ENCODE peak calls at places on chromosomes 16 and 17, in six cellular contexts. D is nephron progenitor cell, E is thoracic aorta, F is OCI-LY7, C is A549, W is AG04450. Q is an unnamed sample.

GRCh38 chr16:68284847-68285246 is 20.5 kb downstream of the SLC7A6 start:
- DNase-seq in D (no peak), E (no peak), F (peak), C (no peak), W (no peak), Q (no peak)

GRCh38 chr17:58693208-58693607 is 806 bp downstream of the RAD51C start:
- DNase-seq in D (no peak), E (no peak), F (peak), C (no peak), W (no peak), Q (no peak)

GRCh38 chr16:86984975-86985655 is 332.1 kb downstream of the C16orf95 start:
- DNase-seq in D (peak), E (no peak), F (no peak), C (no peak), W (no peak), Q (peak)

GRCh38 chr17:74531231-74531761 is at the start of gene CD300LB:
- DNase-seq in D (no peak), E (no peak), F (no peak), C (no peak), W (no peak), Q (peak)

GRCh38 chr16:72848759-72849664 is 198.9 kb downstream of the ZFHX3 start:
- DNase-seq in D (peak), E (peak), F (no peak), C (peak), W (peak), Q (peak)

GRCh38 chr16:68823401-68823800 is 19.9 kb upstream of the TANGO6 start:
- DNase-seq in D (no peak), E (no peak), F (no peak), C (no peak), W (peak), Q (no peak)

GRCh38 chr17:74235040-74235581 is 21.7 kb downstream of the TTYH2 start:
- DNase-seq in D (no peak), E (no peak), F (no peak), C (no peak), W (no peak), Q (no peak)

GRCh38 chr17:43377056-43377810 is 21.6 kb upstream of the ARL4D start:
- DNase-seq in D (no peak), E (no peak), F (no peak), C (no peak), W (no peak), Q (no peak)

GRCh38 chr16:58218786-58219185 is 20.9 kb upstream of the CSNK2A2 start:
- DNase-seq in D (no peak), E (no peak), F (no peak), C (no peak), W (no peak), Q (no peak)

GRCh38 chr17:63425478-63425877 is 20.6 kb downstream of the CYB561 start:
- DNase-seq in D (peak), E (peak), F (peak), C (peak), W (peak), Q (no peak)

GRCh38 chr16:64167851-64168770 is 953.8 kb downstream of the CDH11 start:
- DNase-seq in D (no peak), E (no peak), F (no peak), C (no peak), W (no peak), Q (no peak)

GRCh38 chr17:15233971-15234370 is 31.2 kb downstream of the PMP22 start:
- DNase-seq in D (no peak), E (no peak), F (no peak), C (no peak), W (no peak), Q (no peak)

GRCh38 chr16:29662729-29663019 is 373 bp upstream of the SPN start:
- DNase-seq in D (no peak), E (no peak), F (peak), C (no peak), W (no peak), Q (no peak)

GRCh38 chr17:80477647-80478478 is 1.5 kb upstream of the NPTX1 start:
- DNase-seq in D (peak), E (no peak), F (no peak), C (peak), W (no peak), Q (no peak)

GRCh38 chr17:17060930-17061329 is 18.7 kb downstream of the MPRIP start:
- DNase-seq in D (no peak), E (no peak), F (no peak), C (no peak), W (no peak), Q (peak)

GRCh38 chr17:65154770-65155589 is 17.8 kb downstream of the RGS9 start:
- DNase-seq in D (no peak), E (no peak), F (peak), C (peak), W (peak), Q (no peak)

GRCh38 chr17:60106377-60107059 is 27.8 kb upstream of the HEATR6 start:
- DNase-seq in D (no peak), E (no peak), F (no peak), C (no peak), W (no peak), Q (no peak)

GRCh38 chr17:62708587-62708986 is 81.1 kb downstream of the MRC2 start:
- DNase-seq in D (no peak), E (no peak), F (no peak), C (no peak), W (no peak), Q (no peak)

GRCh38 chr16:5633845-5634440 is 536.3 kb upstream of the EEF2KMT start:
- DNase-seq in D (no peak), E (no peak), F (peak), C (peak), W (no peak), Q (no peak)

GRCh38 chr16:70483426-70483825 is 29.0 kb downstream of the FCSK start:
- DNase-seq in D (no peak), E (no peak), F (peak), C (no peak), W (no peak), Q (no peak)

GRCh38 chr17:83006515-83007455 is 72.6 kb upstream of the METRNL start:
- DNase-seq in D (no peak), E (no peak), F (no peak), C (no peak), W (no peak), Q (peak)

GRCh38 chr16:87963400-87963799 is 12.2 kb downstream of the BANP start:
- DNase-seq in D (no peak), E (no peak), F (no peak), C (no peak), W (no peak), Q (no peak)

GRCh38 chr16:3542601-3543373 is 34.4 kb downstream of the NLRC3 start:
- DNase-seq in D (peak), E (no peak), F (no peak), C (no peak), W (no peak), Q (peak)

GRCh38 chr17:12637015-12637414 is 28.7 kb upstream of the MYOCD start:
- DNase-seq in D (no peak), E (peak), F (no peak), C (peak), W (peak), Q (no peak)

GRCh38 chr16:8946544-8946943 is 17.2 kb downstream of the USP7 start:
- DNase-seq in D (no peak), E (no peak), F (peak), C (no peak), W (no peak), Q (peak)

GRCh38 chr17:2177235-2177811 is 122.4 kb downstream of the HIC1 start:
- DNase-seq in D (no peak), E (no peak), F (no peak), C (no peak), W (no peak), Q (no peak)

GRCh38 chr16:85259115-85259830 is 147.0 kb upstream of the CIBAR2 start:
- DNase-seq in D (no peak), E (no peak), F (no peak), C (no peak), W (no peak), Q (no peak)

GRCh38 chr16:10942352-10943297 is at the start of gene DEXI:
- DNase-seq in D (peak), E (peak), F (peak), C (peak), W (peak), Q (no peak)

GRCh38 chr16:27317738-27318398 is 4.1 kb downstream of the IL4R start:
- DNase-seq in D (no peak), E (no peak), F (no peak), C (no peak), W (no peak), Q (no peak)

GRCh38 chr17:4329838-4330237 is 36.6 kb downstream of the UBE2G1 start:
- DNase-seq in D (no peak), E (no peak), F (no peak), C (peak), W (peak), Q (no peak)

DNA sequence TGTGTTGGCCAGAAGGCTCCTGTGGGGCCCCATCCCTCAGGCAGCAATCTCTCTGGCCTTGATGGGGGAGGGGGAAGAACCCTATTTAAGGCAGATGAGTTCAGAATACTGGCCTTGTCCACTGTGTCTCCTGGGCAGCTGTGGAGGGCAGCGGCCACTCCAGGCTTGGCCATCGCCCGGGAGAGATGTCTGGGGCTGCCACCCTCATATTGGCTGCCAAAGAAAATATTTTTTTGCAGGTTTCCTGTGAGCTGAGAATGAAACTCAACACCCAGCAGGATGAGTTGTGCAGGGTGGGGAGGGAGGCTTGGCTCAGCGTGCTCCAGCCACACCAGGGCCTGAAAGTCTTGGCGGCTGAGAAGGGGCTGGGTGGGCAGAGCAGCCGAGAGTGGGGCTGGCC is 14.4 kb upstream of the TIMP2 start:
- DNase-seq in D (no peak), E (no peak), F (no peak), C (no peak), W (no peak), Q (no peak)
- TF ChIP-seq CTCF in D (no peak), E (no peak), F (no peak), C (no peak), W (no peak), Q (no peak)

DNA sequence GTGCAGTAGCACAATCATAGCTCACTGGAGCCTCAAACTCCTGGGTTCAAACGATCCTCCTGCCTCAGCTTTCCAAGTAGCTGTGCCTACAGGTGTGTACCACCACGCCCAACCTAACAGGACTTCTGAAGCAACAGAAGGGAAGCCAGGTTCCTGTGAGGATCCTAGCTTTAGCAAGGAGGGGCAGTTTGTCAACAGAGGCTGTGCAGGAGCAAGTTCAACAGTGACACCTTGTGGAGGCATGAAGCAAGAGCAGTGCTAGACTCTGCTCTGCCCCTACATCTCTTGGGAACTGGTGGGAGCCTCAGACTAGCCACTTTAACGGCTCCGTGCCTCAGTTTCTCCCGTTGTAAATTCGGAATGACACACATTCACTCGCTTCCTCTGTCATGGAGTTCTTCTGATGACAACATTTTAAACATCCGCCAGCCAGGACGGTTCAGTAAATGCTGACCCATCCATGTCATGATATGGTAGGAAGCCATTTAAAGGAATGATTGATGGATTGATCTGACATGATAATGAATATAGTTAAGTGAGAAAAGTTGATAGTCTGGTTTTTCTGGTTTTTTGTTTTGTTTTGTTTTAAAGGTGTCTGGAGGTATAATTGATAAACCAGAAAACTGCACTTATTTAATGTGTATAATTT is 218.7 kb downstream of the MRTFB start:
- DNase-seq in D (peak), E (no peak), F (peak), C (peak), W (no peak), Q (no peak)
- TF ChIP-seq CTCF in D (peak), E (no peak), F (peak), C (peak), W (peak), Q (peak)

GRCh38 chr16:12057276-12057675 is 80.7 kb downstream of the SNX29 start:
- DNase-seq in D (no peak), E (no peak), F (no peak), C (no peak), W (no peak), Q (no peak)
- TF ChIP-seq CTCF in D (no peak), E (no peak), F (no peak), C (no peak), W (peak), Q (no peak)

GRCh38 chr17:28948342-28948741 is 3.0 kb downstream of the PHF12 start:
- DNase-seq in D (no peak), E (no peak), F (no peak), C (no peak), W (no peak), Q (no peak)

GRCh38 chr17:28949185-28950016 is 1.9 kb downstream of the PHF12 start:
- DNase-seq in D (peak), E (no peak), F (peak), C (peak), W (no peak), Q (peak)

GRCh38 chr17:28947639-28948038 is 3.7 kb downstream of the PHF12 start:
- DNase-seq in D (no peak), E (no peak), F (no peak), C (no peak), W (no peak), Q (no peak)

GRCh38 chr17:28950017-28950751 is 1.1 kb downstream of the PHF12 start:
- DNase-seq in D (peak), E (no peak), F (peak), C (peak), W (no peak), Q (peak)

GRCh38 chr17:28948873-28949184 is 2.5 kb downstream of the PHF12 start:
- DNase-seq in D (no peak), E (no peak), F (no peak), C (peak), W (no peak), Q (no peak)
- TF ChIP-seq CTCF in D (no peak), E (no peak), F (no peak), C (no peak), W (no peak), Q (no peak)

GRCh38 chr16:77850637-77851330 is 62.4 kb downstream of the VAT1L start:
- DNase-seq in D (no peak), E (no peak), F (no peak), C (no peak), W (no peak), Q (no peak)
- TF ChIP-seq CTCF in D (no peak), E (no peak), F (no peak), C (no peak), W (peak), Q (no peak)

GRCh38 chr17:72825218-72825617 is 267.3 kb downstream of the SLC39A11 start:
- DNase-seq in D (no peak), E (no peak), F (no peak), C (no peak), W (no peak), Q (no peak)

GRCh38 chr17:72832306-72832705 is 260.2 kb downstream of the SLC39A11 start:
- DNase-seq in D (no peak), E (no peak), F (no peak), C (no peak), W (no peak), Q (no peak)

GRCh38 chr17:72822358-72823023 is 270.0 kb downstream of the SLC39A11 start:
- DNase-seq in D (no peak), E (no peak), F (no peak), C (no peak), W (no peak), Q (no peak)

DNA sequence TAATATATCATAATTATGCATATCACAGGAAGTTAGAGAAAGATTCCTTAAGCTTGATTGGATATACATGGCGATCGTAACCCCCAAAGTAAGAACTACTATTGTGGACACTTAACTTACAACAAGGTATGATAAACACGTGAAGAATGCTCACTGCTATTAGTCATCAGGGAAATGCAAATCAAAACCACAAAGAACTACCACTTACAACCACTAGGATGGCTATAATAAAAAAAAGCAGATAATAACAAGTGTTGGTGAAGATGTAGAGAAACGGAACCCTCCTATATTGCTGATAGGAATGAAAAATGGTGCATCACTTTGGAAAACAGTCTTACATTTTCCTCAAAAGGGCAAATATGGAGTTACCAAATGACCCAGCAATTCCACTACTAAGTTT is 265.9 kb downstream of the SLC39A11 start:
- DNase-seq in D (no peak), E (no peak), F (no peak), C (peak), W (no peak), Q (no peak)
- TF ChIP-seq CTCF in D (no peak), E (no peak), F (no peak), C (no peak), W (peak), Q (peak)

DNA sequence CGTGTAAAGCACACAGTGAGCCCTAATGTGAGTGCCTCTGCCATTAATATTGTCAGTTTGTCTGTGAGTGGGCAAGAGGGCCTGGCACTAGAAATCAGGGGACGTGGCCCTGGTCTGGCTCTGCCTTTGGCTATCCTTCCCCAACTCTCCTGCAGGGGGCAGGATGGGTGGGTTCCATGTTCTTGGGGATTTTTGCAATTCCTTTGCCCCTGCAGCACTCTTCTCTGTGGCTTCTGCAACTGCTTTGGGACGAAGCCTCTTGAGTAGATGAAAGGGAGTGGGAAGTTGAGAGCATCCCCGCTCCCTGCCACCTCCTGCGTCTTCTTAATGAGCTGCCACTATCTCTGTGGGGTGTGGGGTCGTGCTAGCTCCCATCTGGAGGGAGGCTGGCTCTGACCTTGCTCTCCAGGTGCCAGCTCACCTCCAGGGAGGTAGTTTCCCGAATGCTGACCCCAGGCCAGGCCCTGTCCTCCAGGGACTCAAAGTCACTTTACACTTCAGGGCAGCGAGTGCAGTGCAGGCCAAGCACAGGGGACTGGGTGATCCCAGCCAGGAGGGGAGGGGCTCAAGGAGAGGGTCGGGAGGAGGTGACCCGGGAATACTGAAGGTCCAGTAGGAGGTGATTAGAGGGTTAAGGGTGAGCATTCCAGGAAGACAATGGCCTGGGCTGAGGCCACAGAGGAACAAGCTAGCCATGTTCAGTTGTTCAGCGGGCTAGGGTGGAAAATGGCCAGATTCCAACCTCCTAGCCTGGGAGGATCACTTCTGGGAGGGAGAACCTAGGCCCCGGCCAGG is 121.0 kb upstream of the NLRP1 start:
- DNase-seq in D (peak), E (no peak), F (peak), C (peak), W (no peak), Q (no peak)
- TF ChIP-seq CTCF in D (peak), E (no peak), F (peak), C (peak), W (peak), Q (peak)